ENCODE peak calls at places on chromosomes 11 and 22, in seven cellular contexts. C, H, V, J, L, A and T are unnamed samples.

GRCh38 chr11:1760351-1761109 is 3.2 kb downstream of the CTSD start:
- DNase-seq in C (peak; percentile 55), H (no peak), V (no peak), J (peak; percentile 40), L (no peak), A (no peak), T (no peak)

GRCh38 chr11:2533642-2534115 is 88.9 kb downstream of the KCNQ1 start:
- DNase-seq in C (peak; percentile 80), H (peak; percentile 73), V (no peak), J (peak; percentile 38), L (peak; percentile 85), A (no peak), T (peak; percentile 92)

GRCh38 chr11:117678651-117679407 is 118.2 kb downstream of the DSCAML1 start:
- DNase-seq in C (no peak), H (no peak), V (no peak), J (no peak), L (no peak), A (peak; percentile 45), T (peak; percentile 15)

GRCh38 chr22:25666308-25666707 is 75.7 kb upstream of the MYO18B start:
- DNase-seq in C (no peak), H (peak; percentile 38), V (no peak), J (no peak), L (peak; percentile 95), A (no peak), T (peak; percentile 36)

GRCh38 chr11:12506502-12506921 is 129.1 kb downstream of the PARVA start:
- DNase-seq in C (no peak), H (no peak), V (no peak), J (no peak), L (no peak), A (peak; percentile 42), T (no peak)

GRCh38 chr11:78030429-78031325 is 7.6 kb upstream of the KCTD14 start:
- DNase-seq in C (no peak), H (no peak), V (no peak), J (peak; percentile 96), L (peak; percentile 55), A (peak; percentile 91), T (no peak)

GRCh38 chr22:36589856-36590255 is 60.9 kb upstream of the EIF3D start:
- DNase-seq in C (no peak), H (no peak), V (no peak), J (no peak), L (no peak), A (peak; percentile 53), T (no peak)

GRCh38 chr11:13339196-13340153 is 61.9 kb downstream of the BMAL1 start:
- DNase-seq in C (peak; percentile 26), H (no peak), V (peak; percentile 83), J (peak; percentile 80), L (no peak), A (no peak), T (peak; percentile 27)

GRCh38 chr11:62707277-62707771 is at the start of the genes BSCL2 and GNG3:
- DNase-seq in C (peak; percentile 67), H (peak; percentile 97), V (no peak), J (no peak), L (no peak), A (peak; percentile 39), T (peak; percentile 44)

GRCh38 chr11:68727783-68728182 is 23.5 kb downstream of the TESMIN start:
- DNase-seq in C (no peak), H (no peak), V (no peak), J (peak; percentile 14), L (no peak), A (no peak), T (peak; percentile 34)

GRCh38 chr11:5335166-5335565 is 8.2 kb downstream of the OR51B5 start:
- DNase-seq in C (peak; percentile 16), H (no peak), V (no peak), J (no peak), L (no peak), A (no peak), T (no peak)

GRCh38 chr11:107427569-107428180 is 29.9 kb downstream of the CWF19L2 start:
- DNase-seq in C (peak; percentile 9), H (no peak), V (no peak), J (peak; percentile 32), L (peak; percentile 25), A (no peak), T (no peak)

GRCh38 chr22:33919591-33920501 is at the start of gene LARGE1:
- DNase-seq in C (peak; percentile 3), H (peak; percentile 58), V (peak; percentile 11), J (no peak), L (peak; percentile 13), A (peak; percentile 72), T (peak; percentile 57)

GRCh38 chr22:36469094-36469710 is 12.2 kb downstream of the TXN2 start:
- DNase-seq in C (no peak), H (no peak), V (no peak), J (no peak), L (no peak), A (no peak), T (no peak)

GRCh38 chr11:8867856-8868705 is 42.9 kb upstream of the AKIP1 start:
- DNase-seq in C (no peak), H (no peak), V (no peak), J (no peak), L (peak; percentile 43), A (no peak), T (peak; percentile 41)

GRCh38 chr11:43738600-43739409 is 58.3 kb downstream of the HSD17B12 start:
- DNase-seq in C (peak; percentile 73), H (no peak), V (no peak), J (no peak), L (peak; percentile 3), A (no peak), T (peak; percentile 74)

DNA sequence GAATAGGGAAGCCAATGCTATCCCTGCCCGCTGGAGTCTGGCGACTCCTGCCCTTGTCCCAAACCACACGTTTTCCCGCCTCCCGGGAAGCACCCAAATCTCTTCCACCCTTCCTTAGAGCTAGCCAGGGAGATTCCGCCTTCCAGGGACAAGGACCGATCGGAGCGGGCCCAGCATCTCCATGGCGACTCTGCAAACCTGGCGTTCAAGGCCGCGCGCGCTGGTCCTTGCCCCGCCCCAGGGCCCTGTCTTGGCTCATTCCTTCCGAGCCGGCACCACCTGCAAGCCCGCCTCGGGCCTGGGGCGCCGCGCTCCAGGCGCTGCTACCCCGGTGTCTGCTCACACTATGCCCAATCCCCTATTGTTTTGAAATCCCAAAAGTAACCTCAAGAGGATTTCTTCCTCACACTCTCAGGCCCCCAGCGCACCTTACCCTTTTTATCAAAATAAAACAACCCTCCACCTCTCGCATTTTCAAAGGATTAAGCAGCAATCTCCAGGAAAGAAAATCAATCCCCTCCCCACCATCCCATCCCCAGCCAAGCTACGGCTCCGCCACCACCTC is 994 bp downstream of the SLC1A2 start:
- DNase-seq in C (no peak), H (peak; percentile 60), V (no peak), J (no peak), L (no peak), A (peak; percentile 32), T (no peak)
- TF ChIP-seq MAX in C (no peak), H (no peak), V (no peak), J (no peak), L (no peak), A (no peak), T (no peak)

DNA sequence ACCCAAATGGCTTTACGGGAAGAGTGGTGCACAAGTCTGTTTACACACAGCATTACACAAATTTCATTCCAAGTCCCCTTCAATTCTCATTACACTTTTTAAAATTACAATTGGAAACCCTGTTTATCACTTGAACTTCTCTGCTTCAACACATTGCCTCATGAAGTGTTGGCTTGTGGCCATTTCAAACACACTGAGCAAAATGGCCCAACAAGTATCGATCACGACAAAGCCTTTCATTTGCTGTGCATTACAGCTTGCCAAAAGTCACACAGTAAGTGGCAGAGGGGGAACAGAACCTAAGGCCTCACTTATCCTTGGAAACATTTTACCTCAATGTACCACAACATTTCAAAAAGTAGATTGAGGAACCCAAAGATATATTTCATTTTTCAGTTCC is 18.0 kb upstream of the TPH1 start:
- DNase-seq in C (no peak), H (no peak), V (no peak), J (no peak), L (no peak), A (no peak), T (no peak)
- TF ChIP-seq MAX in C (no peak), H (no peak), V (no peak), J (no peak), L (no peak), A (no peak), T (no peak)

GRCh38 chr11:16117989-16118810 is 238.1 kb downstream of the SOX6 start:
- DNase-seq in C (no peak), H (no peak), V (no peak), J (no peak), L (no peak), A (no peak), T (no peak)

GRCh38 chr11:16114978-16115871 is 241.1 kb downstream of the SOX6 start:
- DNase-seq in C (no peak), H (no peak), V (no peak), J (no peak), L (peak; percentile 80), A (no peak), T (no peak)

GRCh38 chr11:16110862-16111261 is 245.5 kb downstream of the SOX6 start:
- DNase-seq in C (no peak), H (no peak), V (no peak), J (no peak), L (no peak), A (no peak), T (no peak)

GRCh38 chr11:16111690-16112089 is 244.7 kb downstream of the SOX6 start:
- DNase-seq in C (no peak), H (no peak), V (no peak), J (no peak), L (no peak), A (no peak), T (no peak)

DNA sequence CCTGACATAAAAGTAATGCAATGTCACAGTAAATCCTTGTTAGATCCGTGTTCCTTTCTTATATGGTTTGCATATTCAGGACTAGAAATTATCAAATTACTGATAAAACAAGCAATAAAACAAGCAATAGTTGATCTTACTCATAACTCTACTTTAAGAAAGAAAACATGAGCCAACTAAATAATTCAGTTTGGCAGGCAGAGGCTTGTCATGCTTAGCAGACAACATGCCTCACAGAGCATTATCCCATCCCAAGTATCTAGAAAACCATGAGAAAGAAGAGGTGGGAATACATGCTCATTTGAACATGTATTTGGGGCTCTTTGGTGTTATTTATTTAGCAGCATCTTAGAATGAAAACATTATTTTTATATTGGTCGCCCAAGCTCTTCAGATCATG is 241.9 kb downstream of the SOX6 start:
- DNase-seq in C (no peak), H (no peak), V (no peak), J (no peak), L (no peak), A (no peak), T (no peak)
- TF ChIP-seq MAX in C (no peak), H (no peak), V (no peak), J (no peak), L (no peak), A (no peak), T (no peak)

GRCh38 chr11:32431657-32432056 is 3.7 kb downstream of the WT1 start:
- DNase-seq in C (no peak), H (no peak), V (no peak), J (no peak), L (no peak), A (no peak), T (no peak)
- TF ChIP-seq MAX in C (no peak), H (no peak), V (no peak), J (no peak), L (no peak), A (no peak), T (no peak)

GRCh38 chr11:122976396-122976733 is 5.3 kb downstream of the BSX start:
- DNase-seq in C (no peak), H (peak; percentile 16), V (no peak), J (no peak), L (no peak), A (no peak), T (no peak)
- TF ChIP-seq MAX in C (no peak), H (no peak), V (no peak), J (no peak), L (no peak), A (no peak), T (no peak)

GRCh38 chr22:27836181-27836580 is 34.6 kb upstream of the MN1 start:
- DNase-seq in C (no peak), H (no peak), V (no peak), J (no peak), L (no peak), A (no peak), T (no peak)
- TF ChIP-seq MAX in C (no peak), H (no peak), V (no peak), J (no peak), L (no peak), A (no peak), T (no peak)